ENCODE peak calls at places on chromosomes 12 and 14, in five cellular contexts. W is fibroblast of villous mesenchyme, B is NCI-H446, M is pancreas, V is smooth muscle cell of the brain vasculature. E is an unnamed sample.

GRCh38 chr12:96487634-96488033 is 1.7 kb upstream of the CFAP54 start:
- DNase-seq in M (no peak), W (no peak), B (no peak), V (no peak), E (no peak)

GRCh38 chr14:95213774-95214173 is 56.4 kb upstream of the DICER1 start:
- DNase-seq in M (no peak), V (no peak), B (no peak), W (no peak), E (no peak)

GRCh38 chr12:53052419-53053222 is 2.8 kb downstream of the TNS2 start:
- DNase-seq in B (no peak), W (peak), M (peak), V (peak), E (no peak)

GRCh38 chr12:77679701-77680100 is 151.0 kb upstream of the NAV3 start:
- DNase-seq in M (no peak), B (peak), V (no peak), W (no peak), E (no peak)

GRCh38 chr14:103542545-103543088 is 13.6 kb downstream of the TRMT61A start:
- DNase-seq in W (no peak), V (no peak), M (peak), B (no peak), E (peak)

GRCh38 chr12:106144847-106145246 is 6.1 kb upstream of the NUAK1 start:
- DNase-seq in W (no peak), B (no peak), M (no peak), V (no peak), E (no peak)

GRCh38 chr12:70190252-70191010 is 52.8 kb upstream of the CNOT2 start:
- DNase-seq in M (no peak), B (no peak), V (no peak), W (peak), E (no peak)

GRCh38 chr14:78070344-78070743 is 99.8 kb upstream of the NRXN3 start:
- DNase-seq in W (no peak), M (no peak), B (no peak), V (no peak), E (no peak)

GRCh38 chr12:3097836-3098235 is 20.7 kb downstream of the TSPAN9 start:
- DNase-seq in B (no peak), M (no peak), W (no peak), V (no peak), E (no peak)

GRCh38 chr12:115468087-115468510 is 784.1 kb upstream of the TBX3 start:
- DNase-seq in V (no peak), B (no peak), M (no peak), W (no peak), E (no peak)

GRCh38 chr12:82959821-82960220 is 273.1 kb downstream of the TMTC2 start:
- DNase-seq in V (no peak), W (no peak), M (no peak), B (no peak), E (no peak)

GRCh38 chr14:54882521-54882920 is 20.1 kb downstream of the GCH1 start:
- DNase-seq in W (peak), V (no peak), M (no peak), B (no peak), E (no peak)

GRCh38 chr12:30546121-30546520 is 149.5 kb downstream of the IPO8 start:
- DNase-seq in B (no peak), M (peak), V (no peak), W (no peak), E (no peak)

GRCh38 chr12:10634427-10634826 is 21.0 kb upstream of the MAGOHB start:
- DNase-seq in M (no peak), V (no peak), W (peak), B (no peak), E (no peak)

GRCh38 chr12:30961030-30961429 is 34.5 kb downstream of the TSPAN11 start:
- DNase-seq in M (no peak), V (no peak), W (no peak), B (no peak), E (no peak)

GRCh38 chr12:71955946-71956345 is 17.3 kb downstream of the TPH2 start:
- DNase-seq in B (no peak), V (no peak), W (peak), M (no peak), E (no peak)

GRCh38 chr14:94423465-94424056 is 29.0 kb downstream of the SERPINA11 start:
- DNase-seq in M (peak), V (peak), W (peak), B (peak), E (no peak)

GRCh38 chr14:25803419-25804018 is 753.6 kb upstream of the STXBP6 start:
- DNase-seq in M (no peak), V (no peak), B (no peak), W (no peak), E (no peak)

GRCh38 chr12:105986779-105987686 is 151.7 kb downstream of the NUAK1 start:
- DNase-seq in M (no peak), W (peak), V (no peak), B (no peak), E (no peak)

GRCh38 chr14:64788706-64789105 is 84.5 kb downstream of the PLEKHG3 start:
- DNase-seq in W (peak), B (peak), V (no peak), M (no peak), E (no peak)

GRCh38 chr14:51653096-51653814 is 1.5 kb downstream of the FRMD6 start:
- DNase-seq in W (peak), M (no peak), V (peak), B (no peak), E (peak)